ENCODE peak calls at places on chromosome 9, in eight cellular contexts. Z is choroid plexus epithelial cell, P is vagina, N is GM12878, C is tibial artery, D is stomach, A is uterus, J is dorsolateral prefrontal cortex. Q is an unnamed sample.

GRCh38 chr9:3437031-3437430 is 88.8 kb downstream of the RFX3 start:
- DNase-seq in N (no peak), J (no peak), C (no peak), A (no peak), Z (no peak), D (no peak), P (no peak), Q (no peak)

GRCh38 chr9:113578877-113579269 is 115.3 kb downstream of the RGS3 start:
- DNase-seq in N (peak), P (no peak), D (peak), J (no peak), A (no peak), C (peak), Z (peak), Q (no peak)

GRCh38 chr9:126147620-126148522 is 178.8 kb upstream of the MVB12B start:
- DNase-seq in C (no peak), N (no peak), P (peak), Z (no peak), J (no peak), A (no peak), D (peak), Q (peak)

GRCh38 chr9:89204811-89205210 is 26.2 kb upstream of the SHC3 start:
- DNase-seq in P (no peak), J (no peak), N (no peak), D (no peak), A (no peak), C (no peak), Z (peak), Q (no peak)

GRCh38 chr9:88732128-88732527 is 197.2 kb downstream of the NXNL2 start:
- DNase-seq in Z (peak), C (peak), A (no peak), J (no peak), D (no peak), N (no peak), P (no peak), Q (no peak)

GRCh38 chr9:99905833-99906402 is 536 bp upstream of the STX17 start:
- DNase-seq in N (no peak), Z (no peak), P (no peak), J (no peak), D (peak), A (no peak), C (no peak), Q (no peak)

GRCh38 chr9:113783475-113783874 is 92.6 kb upstream of the ZNF618 start:
- DNase-seq in N (no peak), J (no peak), P (no peak), C (no peak), D (no peak), Z (no peak), A (no peak), Q (no peak)

GRCh38 chr9:133767625-133768024 is 29.5 kb upstream of the SARDH start:
- DNase-seq in P (peak), C (no peak), A (no peak), Z (no peak), D (peak), J (no peak), N (no peak), Q (no peak)

GRCh38 chr9:90451804-90452203 is 190.8 kb downstream of the DIRAS2 start:
- DNase-seq in J (no peak), A (no peak), Z (no peak), C (no peak), N (no peak), D (no peak), P (no peak), Q (no peak)

GRCh38 chr9:5392285-5392684 is 45.4 kb downstream of the PLGRKT start:
- DNase-seq in D (no peak), P (no peak), C (no peak), J (no peak), N (no peak), Z (peak), A (no peak), Q (no peak)

GRCh38 chr9:83582026-83582425 is 40.9 kb upstream of the IDNK start:
- DNase-seq in P (no peak), C (peak), D (no peak), J (no peak), A (no peak), Z (peak), N (no peak), Q (no peak)

GRCh38 chr9:121455527-121456239 is 44.0 kb downstream of the GGTA1 start:
- DNase-seq in J (no peak), N (no peak), A (no peak), D (no peak), Z (no peak), P (no peak), C (no peak), Q (no peak)

GRCh38 chr9:122446819-122447484 is 30.8 kb downstream of the OR1J1 start:
- DNase-seq in Z (peak), D (no peak), N (no peak), P (no peak), J (no peak), C (no peak), A (no peak), Q (no peak)

GRCh38 chr9:120532475-120532874 is 47.5 kb downstream of the CDK5RAP2 start:
- DNase-seq in N (no peak), Z (peak), A (no peak), J (no peak), C (peak), P (peak), D (peak), Q (no peak)

GRCh38 chr9:120921751-120922181 is 4.8 kb downstream of the TRAF1 start:
- DNase-seq in J (no peak), Z (no peak), C (no peak), D (no peak), A (no peak), P (no peak), N (no peak), Q (no peak)

GRCh38 chr9:137621131-137621757 is 2.4 kb downstream of the EHMT1 start:
- DNase-seq in J (no peak), Z (peak), N (no peak), C (no peak), D (no peak), A (no peak), P (no peak), Q (no peak)

GRCh38 chr9:121637441-121638222 is 13.8 kb upstream of the DAB2IP start:
- DNase-seq in Z (no peak), N (no peak), P (no peak), D (no peak), J (peak), C (no peak), A (no peak), Q (no peak)

GRCh38 chr9:69485466-69485865 is 160.5 kb downstream of the ENTREP1 start:
- DNase-seq in P (no peak), N (no peak), Z (no peak), A (no peak), J (no peak), D (no peak), C (no peak), Q (no peak)

GRCh38 chr9:69153707-69154521 is 20.2 kb upstream of the TJP2 start:
- DNase-seq in A (no peak), J (no peak), N (no peak), Z (no peak), C (no peak), P (no peak), D (no peak), Q (no peak)

GRCh38 chr9:87135074-87135473 is 187.8 kb upstream of the GAS1 start:
- DNase-seq in J (no peak), N (no peak), C (no peak), D (no peak), Z (no peak), P (no peak), A (no peak), Q (no peak)

GRCh38 chr9:128136816-128137793 is 9.6 kb upstream of the PTGES2 start:
- DNase-seq in A (no peak), Z (peak), D (no peak), N (no peak), P (no peak), J (no peak), C (no peak), Q (no peak)

GRCh38 chr9:106921341-106921899 is 58.5 kb downstream of the ZNF462 start:
- DNase-seq in J (no peak), D (no peak), Z (peak), N (no peak), A (peak), P (no peak), C (no peak), Q (no peak)

GRCh38 chr9:114327749-114328148 is 1.9 kb upstream of the ORM2 start:
- DNase-seq in P (no peak), D (no peak), Z (no peak), A (no peak), C (no peak), N (no peak), J (no peak), Q (peak)

GRCh38 chr9:86809968-86810367 is 137.3 kb downstream of the GAS1 start:
- DNase-seq in N (no peak), A (no peak), C (no peak), D (no peak), J (no peak), Z (no peak), P (no peak), Q (no peak)

GRCh38 chr9:88776717-88777497 is 214.4 kb upstream of the S1PR3 start:
- DNase-seq in J (no peak), P (no peak), A (no peak), D (no peak), N (no peak), C (no peak), Z (peak), Q (no peak)

GRCh38 chr9:120569556-120569955 is 10.4 kb downstream of the CDK5RAP2 start:
- DNase-seq in N (no peak), C (no peak), P (no peak), A (no peak), Z (peak), D (no peak), J (no peak), Q (no peak)

GRCh38 chr9:92501671-92502393 is 19.5 kb upstream of the ASPN start:
- DNase-seq in P (no peak), C (peak), J (no peak), D (peak), Z (peak), A (peak), N (no peak), Q (no peak)

GRCh38 chr9:93257808-93258331 is 73.9 kb downstream of the WNK2 start:
- DNase-seq in N (no peak), J (no peak), P (peak), C (peak), D (peak), A (no peak), Z (no peak), Q (no peak)

GRCh38 chr9:19992556-19992955 is 203.7 kb upstream of the SLC24A2 start:
- DNase-seq in D (no peak), N (no peak), P (no peak), A (no peak), C (no peak), J (no peak), Z (peak), Q (no peak)

GRCh38 chr9:70220216-70220615 is 38.6 kb upstream of the SMC5 start:
- DNase-seq in J (no peak), Z (no peak), P (no peak), C (no peak), A (no peak), N (no peak), D (no peak), Q (no peak)

GRCh38 chr9:127154390-127155191 is 32.2 kb upstream of the ANGPTL2 start:
- DNase-seq in Z (peak), D (peak), N (peak), J (no peak), A (peak), C (peak), P (peak), Q (no peak)

GRCh38 chr9:125540497-125540896 is 166.5 kb downstream of the MAPKAP1 start:
- DNase-seq in P (no peak), Z (no peak), J (no peak), D (no peak), C (no peak), A (no peak), N (no peak), Q (no peak)

GRCh38 chr9:108382267-108382666 is 473.5 kb downstream of the ACTL7B start:
- DNase-seq in C (no peak), A (no peak), P (no peak), J (no peak), D (no peak), N (no peak), Z (no peak), Q (no peak)

GRCh38 chr9:36748322-36748899 is 175.7 kb downstream of the MELK start:
- DNase-seq in A (no peak), Z (peak), D (peak), N (no peak), J (no peak), C (no peak), P (no peak), Q (peak)

GRCh38 chr9:115999498-115999897 is 154.1 kb upstream of the PAPPA start:
- DNase-seq in Z (peak), P (no peak), N (no peak), A (no peak), J (no peak), D (no peak), C (no peak), Q (no peak)

GRCh38 chr9:84404095-84404686 is 63.6 kb upstream of the SLC28A3 start:
- DNase-seq in J (no peak), N (no peak), D (no peak), Z (peak), C (no peak), A (no peak), P (no peak), Q (no peak)

GRCh38 chr9:24939099-24939850 is 393.6 kb upstream of the IZUMO3 start:
- DNase-seq in J (no peak), P (no peak), N (no peak), A (no peak), D (no peak), Z (no peak), C (no peak), Q (no peak)

GRCh38 chr9:98906273-98907040 is 37.2 kb upstream of the COL15A1 start:
- DNase-seq in D (no peak), P (peak), C (no peak), J (no peak), Z (peak), A (peak), N (no peak), Q (no peak)

GRCh38 chr9:19114680-19115270 is 12.1 kb upstream of the HAUS6 start:
- DNase-seq in N (no peak), D (no peak), J (no peak), C (no peak), P (no peak), Z (no peak), A (no peak), Q (no peak)

DNA sequence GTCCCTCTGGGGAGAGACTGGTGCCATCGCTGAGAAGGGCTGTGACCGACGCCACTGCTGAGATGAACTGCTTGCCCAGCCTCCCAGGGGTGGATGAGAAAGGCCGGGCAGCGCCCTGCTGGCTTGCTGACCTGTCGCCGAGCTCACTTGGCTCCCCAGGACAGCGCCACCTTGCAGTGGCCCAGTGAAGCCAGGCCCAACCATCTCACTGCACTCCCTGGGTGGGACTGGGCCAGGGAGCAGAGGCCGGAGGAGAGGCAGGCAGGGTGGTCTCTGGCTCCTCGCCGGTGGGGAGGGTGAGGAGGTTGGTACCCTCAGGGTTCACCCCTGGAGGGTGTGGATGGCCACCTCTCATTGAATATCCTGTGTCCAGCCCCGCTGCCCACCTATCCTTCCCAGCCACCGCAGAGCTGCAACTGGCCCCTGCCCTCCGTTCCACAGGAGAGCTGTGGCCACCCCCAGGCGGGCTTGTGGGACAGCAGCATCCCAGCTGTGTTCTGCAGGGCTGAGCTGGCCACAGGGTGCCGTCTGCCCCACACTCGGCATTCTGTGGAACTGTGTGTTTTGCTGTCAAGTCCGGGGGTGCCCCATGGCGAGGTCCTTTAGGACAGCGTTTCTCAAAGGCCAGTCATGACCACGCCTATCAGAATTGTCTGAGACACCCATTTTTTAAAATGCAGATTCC is 41.0 kb upstream of the FCN2 start:
- DNase-seq in D (no peak), P (no peak), J (no peak), A (no peak), N (no peak), Z (no peak), C (no peak), Q (no peak)
- TF ChIP-seq CTCF in D (no peak), P (no peak), J (no peak), A (no peak), N (peak), Z (peak), C (no peak), Q (no peak)

GRCh38 chr9:104177003-104177611 is 83.0 kb downstream of the SMC2 start:
- DNase-seq in P (no peak), Z (peak), N (no peak), J (no peak), A (no peak), C (no peak), D (no peak), Q (no peak)
- TF ChIP-seq CTCF in P (no peak), Z (peak), N (peak), J (no peak), A (no peak), C (peak), D (peak), Q (peak)

DNA sequence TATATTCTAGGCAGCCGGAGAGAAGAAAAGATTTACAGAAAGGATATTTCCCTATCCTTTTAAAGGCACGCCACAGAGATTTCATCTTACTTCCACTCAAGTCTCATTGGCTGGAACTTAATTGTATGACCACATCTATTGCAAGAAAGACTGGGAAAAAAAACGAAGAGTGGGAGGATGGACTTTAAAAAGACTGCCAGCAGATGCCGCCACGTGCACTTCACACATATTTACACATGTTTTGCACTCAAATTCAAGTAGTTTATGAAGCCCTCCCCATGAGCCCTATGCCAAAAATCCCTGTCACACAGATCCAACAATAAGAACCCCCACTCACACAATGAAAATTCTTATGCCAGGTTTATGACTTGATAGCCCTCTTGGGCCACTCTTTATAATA is 138.5 kb upstream of the TYRP1 start:
- DNase-seq in N (no peak), J (no peak), A (no peak), C (no peak), D (no peak), P (no peak), Z (peak), Q (no peak)
- TF ChIP-seq CTCF in N (no peak), J (no peak), A (no peak), C (no peak), D (no peak), P (no peak), Z (peak), Q (peak)

GRCh38 chr9:13550519-13550918 is 271.0 kb upstream of the MPDZ start:
- DNase-seq in J (no peak), N (no peak), A (no peak), D (no peak), P (no peak), Z (no peak), C (no peak), Q (no peak)
- TF ChIP-seq CTCF in J (no peak), N (no peak), A (no peak), D (no peak), P (no peak), Z (no peak), C (no peak), Q (no peak)

GRCh38 chr9:132182609-132183073 is 20.8 kb downstream of the NTNG2 start:
- DNase-seq in N (no peak), C (no peak), Z (peak), J (no peak), A (peak), P (no peak), D (no peak), Q (no peak)
- TF ChIP-seq CTCF in N (no peak), C (no peak), Z (peak), J (no peak), A (no peak), P (no peak), D (no peak), Q (peak)